ENCODE peak calls at places on chromosome X, in five cellular contexts. H is NCI-H2171, F is GM03348, S is NCI-H1436 treated with DMSO at 0.1 percent for 48 hours, D is M059J. K is an unnamed sample.
A peak's percentile ranks its signal among the peaks of the same experiment; 100 is the strongest.

GRCh38 chrX:63503541-63503940 is 152.4 kb upstream of the SPIN4 start:
- DNase-seq in H (no peak), S (no peak), D (peak; percentile 58), F (peak; percentile 54), K (peak; percentile 2)

GRCh38 chrX:41789374-41789773 is 65.4 kb downstream of the GPR82 start:
- DNase-seq in S (no peak), D (no peak), H (no peak), F (no peak), K (no peak)

GRCh38 chrX:150848914-150849365 is 49.5 kb downstream of the CD99L2 start:
- DNase-seq in F (no peak), D (no peak), S (peak; percentile 68), H (peak; percentile 40), K (peak; percentile 93)

GRCh38 chrX:152842772-152843338 is 12.0 kb downstream of the NSDHL start:
- DNase-seq in S (no peak), H (no peak), F (no peak), D (no peak), K (peak; percentile 19)

GRCh38 chrX:54182194-54182863 is 725 bp downstream of the FAM120C start:
- DNase-seq in F (peak; percentile 52), H (peak; percentile 42), D (peak; percentile 65), S (peak; percentile 6), K (peak; percentile 51)

GRCh38 chrX:105190252-105190853 is 30.1 kb downstream of the TEX13A start:
- DNase-seq in F (peak; percentile 8), H (no peak), S (no peak), D (peak; percentile 8), K (peak; percentile 29)

GRCh38 chrX:50431623-50432022 is 39.0 kb downstream of the DGKK start:
- DNase-seq in D (no peak), F (no peak), H (no peak), S (no peak), K (no peak)

GRCh38 chrX:33087411-33087810 is 123.9 kb downstream of the DMD start:
- DNase-seq in D (no peak), F (no peak), S (no peak), H (no peak), K (no peak)

GRCh38 chrX:15244421-15244820 is 25.5 kb downstream of the ASB9 start:
- DNase-seq in F (no peak), S (no peak), H (no peak), D (no peak), K (no peak)

GRCh38 chrX:150486011-150486410 is 82.4 kb upstream of the MTM1 start:
- DNase-seq in D (peak; percentile 57), H (peak; percentile 4), S (no peak), F (peak; percentile 41), K (peak; percentile 58)

GRCh38 chrX:48035891-48036290 is 29.1 kb downstream of the SPACA5 start:
- DNase-seq in S (no peak), D (no peak), F (no peak), H (no peak), K (no peak)

GRCh38 chrX:119692241-119693031 is 532 bp downstream of the SEPTIN6 start:
- DNase-seq in H (peak; percentile 9), S (no peak), F (peak; percentile 51), D (peak; percentile 50), K (peak; percentile 36)

GRCh38 chrX:49039598-49040375 is 3.4 kb downstream of the TFE3 start:
- DNase-seq in F (peak; percentile 79), H (peak; percentile 48), D (peak; percentile 97), S (peak; percentile 33), K (peak; percentile 92)

GRCh38 chrX:108384783-108385182 is 53.4 kb downstream of the COL4A6 start:
- DNase-seq in S (no peak), H (no peak), D (no peak), F (no peak), K (no peak)

GRCh38 chrX:71366674-71367256 is 608 bp downstream of the TAF1 start:
- DNase-seq in H (peak; percentile 11), F (peak; percentile 42), S (no peak), D (peak; percentile 38), K (peak; percentile 19)

GRCh38 chrX:136237074-136237473 is 14.1 kb downstream of the MAP7D3 start:
- DNase-seq in F (no peak), D (no peak), H (no peak), S (no peak), K (no peak)

GRCh38 chrX:40109288-40110008 is 11.7 kb upstream of the BCOR start:
- DNase-seq in S (no peak), D (peak; percentile 72), F (peak; percentile 67), H (peak; percentile 52), K (no peak)

GRCh38 chrX:30283456-30284200 is 25.6 kb downstream of the NR0B1 start:
- DNase-seq in F (peak; percentile 44), D (peak; percentile 97), H (no peak), S (no peak), K (peak; percentile 85)

GRCh38 chrX:67607436-67607835 is 63.6 kb downstream of the AR start:
- DNase-seq in H (no peak), S (no peak), D (no peak), F (peak; percentile 2), K (no peak)

GRCh38 chrX:19334945-19335626 is 8.6 kb upstream of the PDHA1 start:
- DNase-seq in S (no peak), F (no peak), H (no peak), D (no peak), K (no peak)

GRCh38 chrX:40953369-40953768 is 131.9 kb upstream of the USP9X start:
- DNase-seq in D (no peak), F (no peak), H (no peak), S (no peak), K (no peak)

GRCh38 chrX:39854772-39855747 is 242.7 kb downstream of the BCOR start:
- DNase-seq in D (no peak), H (no peak), F (no peak), S (no peak), K (no peak)

GRCh38 chrX:22202251-22202650 is 70.5 kb upstream of the CBLL2 start:
- DNase-seq in F (no peak), D (no peak), S (no peak), H (no peak), K (no peak)